ENCODE peak calls at places on chromosomes 5 and 9, in seven cellular contexts. One of them, this sample, is unnamed.

GRCh38 chr9:83403864-83404263 is 134.3 kb downstream of the FRMD3 start:
- DNase-seq in body of pancreas: no peak
- DNase-seq in fibroblast of the aortic adventitia: peak
- DNase-seq in RWPE1: no peak
- DNase-seq in testis: no peak
- DNase-seq in natural killer cell: no peak
- DNase-seq in A549: no peak
- DNase-seq in this sample: no peak

GRCh38 chr5:115855959-115856358 is 14.2 kb downstream of the AP3S1 start:
- DNase-seq in natural killer cell: no peak
- DNase-seq in RWPE1: no peak
- DNase-seq in body of pancreas: no peak
- DNase-seq in testis: no peak
- DNase-seq in A549: no peak
- DNase-seq in fibroblast of the aortic adventitia: peak
- DNase-seq in this sample: no peak

GRCh38 chr5:10892135-10892910 is 131.3 kb upstream of the DAP start:
- DNase-seq in natural killer cell: no peak
- DNase-seq in fibroblast of the aortic adventitia: no peak
- DNase-seq in A549: no peak
- DNase-seq in RWPE1: no peak
- DNase-seq in testis: no peak
- DNase-seq in body of pancreas: peak
- DNase-seq in this sample: no peak

GRCh38 chr5:178116406-178116885 is 3.1 kb downstream of the N4BP3 start:
- DNase-seq in RWPE1: no peak
- DNase-seq in fibroblast of the aortic adventitia: no peak
- DNase-seq in natural killer cell: peak
- DNase-seq in testis: no peak
- DNase-seq in body of pancreas: no peak
- DNase-seq in A549: no peak
- DNase-seq in this sample: no peak

GRCh38 chr5:95986001-95986400 is 24.4 kb upstream of the ELL2 start:
- DNase-seq in natural killer cell: no peak
- DNase-seq in body of pancreas: no peak
- DNase-seq in A549: no peak
- DNase-seq in testis: no peak
- DNase-seq in fibroblast of the aortic adventitia: peak
- DNase-seq in RWPE1: no peak
- DNase-seq in this sample: no peak

GRCh38 chr5:96808868-96809558 is 1.3 kb upstream of the ERAP1 start:
- DNase-seq in fibroblast of the aortic adventitia: no peak
- DNase-seq in body of pancreas: no peak
- DNase-seq in RWPE1: no peak
- DNase-seq in testis: no peak
- DNase-seq in A549: no peak
- DNase-seq in natural killer cell: no peak
- DNase-seq in this sample: no peak

GRCh38 chr9:127741831-127742434 is 6.8 kb upstream of the TOR2A start:
- DNase-seq in natural killer cell: no peak
- DNase-seq in A549: peak
- DNase-seq in body of pancreas: peak
- DNase-seq in testis: peak
- DNase-seq in RWPE1: no peak
- DNase-seq in fibroblast of the aortic adventitia: no peak
- DNase-seq in this sample: peak

GRCh38 chr5:178511173-178511572 is 79.0 kb downstream of the COL23A1 start:
- DNase-seq in body of pancreas: no peak
- DNase-seq in fibroblast of the aortic adventitia: no peak
- DNase-seq in A549: no peak
- DNase-seq in RWPE1: no peak
- DNase-seq in natural killer cell: no peak
- DNase-seq in testis: no peak
- DNase-seq in this sample: no peak

GRCh38 chr9:14119694-14120514 is 194.0 kb downstream of the NFIB start:
- DNase-seq in fibroblast of the aortic adventitia: peak
- DNase-seq in testis: no peak
- DNase-seq in RWPE1: peak
- DNase-seq in A549: no peak
- DNase-seq in natural killer cell: no peak
- DNase-seq in body of pancreas: no peak
- DNase-seq in this sample: no peak

GRCh38 chr5:61020415-61020814 is 75.4 kb downstream of the NDUFAF2 start:
- DNase-seq in body of pancreas: peak
- DNase-seq in A549: no peak
- DNase-seq in RWPE1: no peak
- DNase-seq in fibroblast of the aortic adventitia: peak
- DNase-seq in natural killer cell: no peak
- DNase-seq in testis: no peak
- DNase-seq in this sample: no peak

GRCh38 chr9:95091971-95092320 is 225.6 kb downstream of the FANCC start:
- DNase-seq in body of pancreas: no peak
- DNase-seq in A549: no peak
- DNase-seq in RWPE1: no peak
- DNase-seq in natural killer cell: no peak
- DNase-seq in fibroblast of the aortic adventitia: peak
- DNase-seq in testis: no peak
- DNase-seq in this sample: no peak

GRCh38 chr5:32098291-32098690 is 75.8 kb downstream of the GOLPH3 start:
- DNase-seq in testis: no peak
- DNase-seq in natural killer cell: no peak
- DNase-seq in RWPE1: no peak
- DNase-seq in body of pancreas: no peak
- DNase-seq in A549: no peak
- DNase-seq in fibroblast of the aortic adventitia: no peak
- DNase-seq in this sample: peak

GRCh38 chr5:15203376-15203775 is 296.6 kb upstream of the FBXL7 start:
- DNase-seq in body of pancreas: no peak
- DNase-seq in testis: no peak
- DNase-seq in natural killer cell: no peak
- DNase-seq in A549: no peak
- DNase-seq in RWPE1: no peak
- DNase-seq in fibroblast of the aortic adventitia: no peak
- DNase-seq in this sample: no peak

GRCh38 chr9:100011062-100011681 is 87.6 kb downstream of the ERP44 start:
- DNase-seq in fibroblast of the aortic adventitia: peak
- DNase-seq in natural killer cell: no peak
- DNase-seq in testis: peak
- DNase-seq in RWPE1: peak
- DNase-seq in body of pancreas: peak
- DNase-seq in A549: peak
- DNase-seq in this sample: peak

GRCh38 chr9:129321511-129322021 is 143.5 kb upstream of the IER5L start:
- DNase-seq in RWPE1: no peak
- DNase-seq in testis: peak
- DNase-seq in fibroblast of the aortic adventitia: no peak
- DNase-seq in natural killer cell: no peak
- DNase-seq in A549: no peak
- DNase-seq in body of pancreas: peak
- DNase-seq in this sample: no peak

GRCh38 chr5:16467363-16468219 is 2.0 kb upstream of the ZNF622 start:
- DNase-seq in body of pancreas: no peak
- DNase-seq in fibroblast of the aortic adventitia: peak
- DNase-seq in natural killer cell: no peak
- DNase-seq in A549: no peak
- DNase-seq in testis: no peak
- DNase-seq in RWPE1: peak
- DNase-seq in this sample: no peak

GRCh38 chr5:16461026-16461425 is 4.6 kb downstream of the ZNF622 start:
- DNase-seq in natural killer cell: no peak
- DNase-seq in RWPE1: no peak
- DNase-seq in fibroblast of the aortic adventitia: no peak
- DNase-seq in testis: no peak
- DNase-seq in body of pancreas: no peak
- DNase-seq in A549: no peak
- DNase-seq in this sample: no peak

GRCh38 chr5:16465544-16466432 is at the start of gene ZNF622:
- DNase-seq in testis: peak
- DNase-seq in fibroblast of the aortic adventitia: peak
- DNase-seq in natural killer cell: peak
- DNase-seq in RWPE1: peak
- DNase-seq in A549: peak
- DNase-seq in body of pancreas: peak
- DNase-seq in this sample: peak

GRCh38 chr5:16461782-16462181 is 3.8 kb downstream of the ZNF622 start:
- DNase-seq in testis: no peak
- DNase-seq in natural killer cell: no peak
- DNase-seq in body of pancreas: no peak
- DNase-seq in fibroblast of the aortic adventitia: peak
- DNase-seq in A549: no peak
- DNase-seq in RWPE1: no peak
- DNase-seq in this sample: no peak

GRCh38 chr5:16464664-16465543 is 696 bp downstream of the ZNF622 start:
- DNase-seq in body of pancreas: no peak
- DNase-seq in testis: no peak
- DNase-seq in RWPE1: no peak
- DNase-seq in A549: no peak
- DNase-seq in fibroblast of the aortic adventitia: peak
- DNase-seq in natural killer cell: peak
- DNase-seq in this sample: no peak
- TF ChIP-seq CTCF in body of pancreas: peak
- TF ChIP-seq CTCF in testis: no peak
- TF ChIP-seq CTCF in RWPE1: no peak
- TF ChIP-seq CTCF in A549: no peak
- TF ChIP-seq CTCF in fibroblast of the aortic adventitia: peak
- TF ChIP-seq CTCF in natural killer cell: no peak
- TF ChIP-seq CTCF in this sample: no peak

DNA sequence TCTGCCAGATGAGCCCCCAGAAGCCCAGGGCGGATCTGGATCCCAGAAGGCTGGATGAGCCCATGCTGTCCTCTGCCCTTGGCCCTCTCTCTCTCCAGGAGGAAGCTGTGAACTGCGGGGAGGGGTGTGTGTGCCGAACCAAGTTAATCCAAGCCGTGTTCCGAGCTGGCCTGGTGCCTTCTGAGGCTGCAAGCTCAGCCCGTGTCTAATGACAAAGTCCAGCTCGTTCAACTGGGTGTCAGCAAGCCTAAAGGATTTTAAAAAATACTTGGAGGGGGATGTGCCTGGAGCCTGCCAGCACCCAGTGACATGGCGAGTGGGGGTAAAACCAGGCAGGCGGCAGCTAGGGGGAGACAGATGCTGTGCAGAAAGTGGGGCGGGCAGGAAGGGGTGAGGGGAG is 8.0 kb downstream of the STC2 start:
- DNase-seq in fibroblast of the aortic adventitia: no peak
- DNase-seq in natural killer cell: no peak
- DNase-seq in RWPE1: no peak
- DNase-seq in A549: no peak
- DNase-seq in testis: peak
- DNase-seq in body of pancreas: no peak
- DNase-seq in this sample: no peak
- TF ChIP-seq CTCF in fibroblast of the aortic adventitia: peak
- TF ChIP-seq CTCF in natural killer cell: no peak
- TF ChIP-seq CTCF in RWPE1: no peak
- TF ChIP-seq CTCF in A549: no peak
- TF ChIP-seq CTCF in testis: no peak
- TF ChIP-seq CTCF in body of pancreas: peak
- TF ChIP-seq CTCF in this sample: no peak

GRCh38 chr9:134559013-134559412 is 82.6 kb upstream of the COL5A1 start:
- DNase-seq in A549: no peak
- DNase-seq in fibroblast of the aortic adventitia: no peak
- DNase-seq in body of pancreas: no peak
- DNase-seq in RWPE1: no peak
- DNase-seq in natural killer cell: no peak
- DNase-seq in testis: no peak
- DNase-seq in this sample: no peak

GRCh38 chr9:134556531-134557068 is 85.0 kb upstream of the COL5A1 start:
- DNase-seq in RWPE1: no peak
- DNase-seq in natural killer cell: no peak
- DNase-seq in body of pancreas: no peak
- DNase-seq in testis: no peak
- DNase-seq in fibroblast of the aortic adventitia: peak
- DNase-seq in A549: no peak
- DNase-seq in this sample: no peak

GRCh38 chr9:134558124-134558805 is 83.3 kb upstream of the COL5A1 start:
- DNase-seq in body of pancreas: no peak
- DNase-seq in A549: no peak
- DNase-seq in natural killer cell: no peak
- DNase-seq in fibroblast of the aortic adventitia: no peak
- DNase-seq in testis: no peak
- DNase-seq in RWPE1: no peak
- DNase-seq in this sample: no peak

GRCh38 chr9:134554750-134555655 is 86.6 kb upstream of the COL5A1 start:
- DNase-seq in natural killer cell: no peak
- DNase-seq in fibroblast of the aortic adventitia: peak
- DNase-seq in body of pancreas: no peak
- DNase-seq in A549: no peak
- DNase-seq in RWPE1: no peak
- DNase-seq in testis: no peak
- DNase-seq in this sample: no peak

DNA sequence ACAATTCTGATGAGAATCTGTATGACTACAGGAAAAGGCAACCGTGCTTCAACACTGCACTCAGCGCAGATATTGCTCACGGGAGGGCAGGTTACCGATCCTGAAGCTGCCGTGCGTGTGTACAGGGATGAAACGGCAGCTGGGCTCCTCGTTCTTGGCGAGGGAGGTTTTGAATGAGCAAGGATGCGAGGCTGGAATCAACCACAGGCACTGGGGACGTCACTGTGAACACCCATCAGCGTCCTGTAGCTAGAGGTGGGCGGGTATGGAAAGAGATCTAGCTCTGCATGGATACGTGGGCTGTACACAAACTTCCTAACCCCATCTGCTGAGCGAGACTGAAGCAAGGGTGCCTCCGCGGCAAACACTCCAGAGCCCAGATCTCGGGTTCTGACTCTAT is 84.3 kb upstream of the COL5A1 start:
- DNase-seq in body of pancreas: no peak
- DNase-seq in testis: no peak
- DNase-seq in natural killer cell: no peak
- DNase-seq in RWPE1: no peak
- DNase-seq in A549: no peak
- DNase-seq in fibroblast of the aortic adventitia: no peak
- DNase-seq in this sample: no peak
- TF ChIP-seq CTCF in body of pancreas: no peak
- TF ChIP-seq CTCF in testis: no peak
- TF ChIP-seq CTCF in natural killer cell: no peak
- TF ChIP-seq CTCF in RWPE1: no peak
- TF ChIP-seq CTCF in A549: no peak
- TF ChIP-seq CTCF in fibroblast of the aortic adventitia: no peak
- TF ChIP-seq CTCF in this sample: no peak

GRCh38 chr9:30065888-30066287 is 2318.6 kb upstream of the ACO1 start:
- DNase-seq in natural killer cell: no peak
- DNase-seq in body of pancreas: no peak
- DNase-seq in A549: no peak
- DNase-seq in RWPE1: no peak
- DNase-seq in testis: no peak
- DNase-seq in fibroblast of the aortic adventitia: no peak
- DNase-seq in this sample: no peak
- TF ChIP-seq CTCF in natural killer cell: no peak
- TF ChIP-seq CTCF in body of pancreas: no peak
- TF ChIP-seq CTCF in A549: no peak
- TF ChIP-seq CTCF in RWPE1: no peak
- TF ChIP-seq CTCF in testis: no peak
- TF ChIP-seq CTCF in fibroblast of the aortic adventitia: no peak
- TF ChIP-seq CTCF in this sample: no peak

This sample was measured in endothelial cell.